ENCODE peak calls at places on chromosomes 4 and X, in eight cellular contexts. U is fibroblast of pulmonary artery, J is cardiac fibroblast, C is cardiac muscle cell, S is AG09309, T is heart right ventricle, N is WERI-Rb-1, X is Peyer's patch. O is an unnamed sample.

GRCh38 chrX:56788229-56788628 is 59.2 kb downstream of the NBDY start:
- DNase-seq in U (no peak), J (no peak), C (no peak), S (no peak), T (no peak), N (peak; percentile 58), X (peak; percentile 0), O (no peak)

GRCh38 chr4:4859799-4860380 is 425 bp downstream of the MSX1 start:
- DNase-seq in U (no peak), J (no peak), C (peak; percentile 68), S (no peak), T (no peak), N (no peak), X (no peak), O (no peak)

GRCh38 chr4:168656055-168656660 is 159.3 kb downstream of the PALLD start:
- DNase-seq in U (peak; percentile 92), J (peak; percentile 89), C (no peak), S (peak; percentile 86), T (no peak), N (no peak), X (no peak), O (no peak)

GRCh38 chrX:77442728-77443127 is 4.5 kb upstream of the FGF16 start:
- DNase-seq in U (peak; percentile 67), J (peak; percentile 46), C (no peak), S (peak; percentile 37), T (no peak), N (no peak), X (no peak), O (no peak)

GRCh38 chr4:110020139-110020538 is 107.5 kb downstream of the EGF start:
- DNase-seq in U (peak; percentile 28), J (peak; percentile 33), C (peak; percentile 30), S (no peak), T (no peak), N (no peak), X (no peak), O (no peak)

GRCh38 chrX:31318866-31319265 is 247.0 kb upstream of the FTHL17 start:
- DNase-seq in U (no peak), J (no peak), C (no peak), S (no peak), T (no peak), N (no peak), X (no peak), O (no peak)

GRCh38 chr4:149987330-149987751 is 90.9 kb upstream of the DCLK2 start:
- DNase-seq in U (peak; percentile 57), J (peak; percentile 55), C (peak; percentile 31), S (no peak), T (no peak), N (no peak), X (no peak), O (no peak)

GRCh38 chr4:67909910-67910905 is 26.4 kb upstream of the TMPRSS11D start:
- DNase-seq in U (peak; percentile 49), J (peak; percentile 50), C (peak; percentile 9), S (no peak), T (no peak), N (no peak), X (no peak), O (peak; percentile 28)

GRCh38 chr4:83224502-83225197 is 59.9 kb downstream of the COQ2 start:
- DNase-seq in U (no peak), J (no peak), C (no peak), S (no peak), T (no peak), N (no peak), X (no peak), O (no peak)

GRCh38 chr4:85842540-85842939 is 367.6 kb downstream of the ARHGAP24 start:
- DNase-seq in U (peak; percentile 38), J (no peak), C (no peak), S (no peak), T (no peak), N (no peak), X (no peak), O (no peak)

GRCh38 chr4:181520790-181521189 is 722.4 kb upstream of the TENM3 start:
- DNase-seq in U (no peak), J (no peak), C (no peak), S (no peak), T (no peak), N (no peak), X (no peak), O (no peak)

GRCh38 chr4:87502580-87503238 is 26.5 kb downstream of the SPARCL1 start:
- DNase-seq in U (peak; percentile 67), J (peak; percentile 38), C (no peak), S (no peak), T (no peak), N (no peak), X (no peak), O (no peak)

GRCh38 chr4:2545321-2546013 is 9.0 kb downstream of the FAM193A start:
- DNase-seq in U (no peak), J (no peak), C (no peak), S (no peak), T (no peak), N (no peak), X (no peak), O (no peak)

GRCh38 chr4:88743696-88744095 is 46.1 kb upstream of the NAP1L5 start:
- DNase-seq in U (peak; percentile 66), J (peak; percentile 41), C (no peak), S (peak; percentile 32), T (no peak), N (no peak), X (no peak), O (no peak)

GRCh38 chr4:110033994-110034393 is 121.3 kb downstream of the EGF start:
- DNase-seq in U (no peak), J (no peak), C (no peak), S (no peak), T (no peak), N (no peak), X (no peak), O (no peak)

GRCh38 chr4:102918859-102919258 is 50.1 kb downstream of the CISD2 start:
- DNase-seq in U (no peak), J (no peak), C (no peak), S (no peak), T (no peak), N (no peak), X (no peak), O (no peak)

GRCh38 chr4:75547647-75548387 is 8.0 kb upstream of the ODAPH start:
- DNase-seq in U (peak; percentile 71), J (peak; percentile 71), C (peak; percentile 65), S (no peak), T (peak; percentile 35), N (no peak), X (no peak), O (no peak)

GRCh38 chr4:153205757-153206156 is 1.5 kb downstream of the TRIM2 start:
- DNase-seq in U (no peak), J (no peak), C (no peak), S (no peak), T (no peak), N (no peak), X (peak; percentile 77), O (no peak)

DNA sequence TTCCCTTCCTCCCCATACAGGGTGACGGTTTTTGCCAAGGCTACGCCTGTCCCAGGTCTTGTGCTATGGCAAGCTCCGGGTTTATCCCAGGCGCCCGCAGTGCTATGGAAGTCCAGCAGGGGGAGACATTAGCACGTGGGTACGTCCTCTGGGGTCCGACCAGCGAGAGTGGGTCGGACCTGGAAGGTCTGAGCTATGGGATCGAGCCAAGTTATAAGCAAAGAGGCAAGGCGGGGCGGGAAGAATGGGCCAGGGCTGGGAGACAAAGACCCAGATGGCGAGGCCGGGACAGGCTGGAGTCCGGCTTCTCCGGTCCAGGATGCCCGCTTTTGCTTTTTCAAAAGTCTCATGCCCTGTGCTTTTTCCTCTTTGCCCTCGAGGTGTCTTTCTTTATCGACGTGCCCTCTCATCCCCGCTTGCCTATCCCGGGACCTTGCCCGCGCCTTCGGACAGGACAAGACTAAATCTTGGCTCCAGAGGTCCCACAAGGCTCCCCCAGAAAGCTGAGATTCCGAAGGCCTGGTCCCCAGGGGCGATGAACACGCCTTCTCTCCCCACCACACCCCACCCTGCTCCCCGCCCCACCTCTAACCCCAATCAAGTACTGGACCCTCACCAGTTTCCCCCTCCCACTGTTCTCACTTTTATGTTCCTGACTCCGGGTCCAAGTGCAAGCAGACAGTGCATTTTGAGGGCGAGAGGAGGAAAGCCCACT is 816 bp upstream of the EFNB1 start:
- DNase-seq in U (peak; percentile 87), J (peak; percentile 89), C (peak; percentile 78), S (no peak), T (peak; percentile 87), N (peak; percentile 82), X (peak; percentile 83), O (peak; percentile 67)
- H3K4me3 ChIP-seq in U (peak overlapping the region; percentile 48), J (peak overlapping the region; percentile 45), C (peak overlapping the region; percentile 12), S (peak overlapping the region; percentile 9), T (peak overlapping the region; percentile 87), N (peak overlapping the region; percentile 18), X (peak overlapping the region; percentile 67), O (peak overlapping the region; percentile 63)

GRCh38 chrX:12981880-12982279 is 7.0 kb downstream of the TMSB4X start:
- DNase-seq in U (no peak), J (no peak), C (no peak), S (no peak), T (no peak), N (no peak), X (no peak), O (no peak)
- H3K4me3 ChIP-seq in U (no peak overlapping the region), J (no peak overlapping the region), C (no peak overlapping the region), S (no peak overlapping the region), T (no peak overlapping the region), N (no peak overlapping the region), X (no peak overlapping the region), O (no peak overlapping the region)

DNA sequence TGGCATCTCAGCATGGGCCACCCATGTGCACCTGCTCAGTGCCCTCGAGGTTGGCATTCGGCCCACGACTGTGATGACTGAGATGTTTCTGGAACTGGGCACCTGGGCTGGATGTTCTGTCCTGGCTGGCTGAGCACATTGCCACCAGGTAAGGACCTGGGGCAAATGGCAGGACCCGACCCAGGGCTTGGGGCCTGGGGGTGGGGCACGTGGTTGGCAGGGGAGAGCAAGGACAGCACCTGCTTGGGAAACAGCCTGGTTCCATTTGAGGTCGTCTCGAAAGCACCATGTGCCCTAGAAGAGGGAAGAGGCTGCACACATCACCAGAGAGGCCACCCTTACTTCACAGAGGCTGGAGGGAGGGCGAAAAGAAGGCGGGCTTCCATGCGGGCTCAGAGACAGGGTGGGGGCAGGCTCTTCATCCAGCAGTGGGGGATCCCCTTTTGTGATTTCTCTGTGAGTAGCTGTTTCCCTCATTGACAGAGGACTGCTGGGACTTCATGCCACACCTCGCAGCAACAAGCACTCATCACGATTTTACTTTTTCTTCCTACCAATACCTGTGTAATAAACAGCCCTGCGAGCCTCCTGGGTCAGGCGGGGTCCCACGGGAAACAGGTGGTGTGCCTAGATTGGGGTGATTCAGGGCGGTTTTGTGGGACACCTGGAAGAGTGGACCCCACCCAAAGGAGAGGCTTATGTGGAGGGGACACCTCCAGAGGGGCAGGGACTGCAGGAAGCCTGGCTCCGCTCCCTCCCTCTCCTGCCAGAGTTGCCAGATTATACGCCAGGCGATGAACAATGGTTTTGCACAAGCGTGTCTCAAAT is 12.0 kb downstream of the TMEM187 start:
- DNase-seq in U (no peak), J (no peak), C (no peak), S (no peak), T (no peak), N (no peak), X (no peak), O (no peak)
- H3K4me3 ChIP-seq in U (no peak overlapping the region), J (no peak overlapping the region), C (no peak overlapping the region), S (no peak overlapping the region), T (no peak overlapping the region), N (no peak overlapping the region), X (no peak overlapping the region), O (peak overlapping the region; percentile 51)

DNA sequence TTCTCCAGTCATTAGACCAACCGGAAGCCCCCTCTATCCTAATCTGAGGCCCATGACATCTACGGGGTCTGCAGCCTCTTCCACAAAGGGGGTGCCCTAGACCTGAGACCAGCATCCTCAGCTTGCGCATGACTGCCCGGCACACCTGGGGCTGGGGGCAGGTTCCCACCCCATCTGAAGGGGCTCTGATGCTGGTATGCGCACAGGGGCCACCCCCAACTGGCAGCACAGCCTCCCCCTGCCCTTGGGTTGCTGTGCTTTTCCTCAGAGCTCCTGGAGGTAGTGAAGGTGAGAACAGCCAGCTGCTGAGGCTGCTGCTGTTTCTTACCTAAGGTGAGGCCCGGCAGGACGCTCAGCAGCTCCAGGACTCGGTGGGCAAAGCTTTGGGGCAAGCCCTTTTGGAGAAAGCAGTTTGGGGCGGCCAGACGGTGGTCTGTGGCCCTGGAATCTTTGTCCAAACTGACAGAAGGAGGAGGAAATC is 18.9 kb upstream of the CPLX1 start:
- DNase-seq in U (no peak), J (no peak), C (no peak), S (no peak), T (no peak), N (no peak), X (no peak), O (no peak)
- H3K4me3 ChIP-seq in U (no peak overlapping the region), J (no peak overlapping the region), C (no peak overlapping the region), S (no peak overlapping the region), T (no peak overlapping the region), N (peak overlapping the region; percentile 30), X (no peak overlapping the region), O (no peak overlapping the region)

O was measured in Jurkat, Clone E6-1.